ENCODE peak calls at places on chromosomes 1 and 21, in five cellular contexts. One of them, this sample, is unnamed.

GRCh38 chr1:10833630-10834557 is 37.4 kb upstream of the CASZ1 start:
- DNase-seq in AG09319: no peak
- DNase-seq in left cardiac atrium: no peak
- DNase-seq in tibial nerve: no peak
- DNase-seq in M059J: peak
- DNase-seq in this sample: no peak

GRCh38 chr1:12180315-12180714 is 13.5 kb downstream of the TNFRSF1B start:
- DNase-seq in AG09319: no peak
- DNase-seq in left cardiac atrium: peak
- DNase-seq in tibial nerve: peak
- DNase-seq in M059J: no peak
- DNase-seq in this sample: no peak

GRCh38 chr1:211577826-211578639 is 928 bp downstream of the SLC30A1 start:
- DNase-seq in AG09319: no peak
- DNase-seq in left cardiac atrium: peak
- DNase-seq in tibial nerve: peak
- DNase-seq in M059J: peak
- DNase-seq in this sample: peak

GRCh38 chr1:244090645-244091044 is 39.6 kb downstream of the ZBTB18 start:
- DNase-seq in AG09319: no peak
- DNase-seq in left cardiac atrium: no peak
- DNase-seq in tibial nerve: no peak
- DNase-seq in M059J: no peak
- DNase-seq in this sample: no peak

GRCh38 chr1:76075188-76075489 is 593 bp downstream of the ST6GALNAC3 start:
- DNase-seq in AG09319: no peak
- DNase-seq in left cardiac atrium: no peak
- DNase-seq in tibial nerve: no peak
- DNase-seq in M059J: no peak
- DNase-seq in this sample: no peak

GRCh38 chr1:30615076-30615795 is 108.1 kb downstream of the MATN1 start:
- DNase-seq in AG09319: no peak
- DNase-seq in left cardiac atrium: no peak
- DNase-seq in tibial nerve: no peak
- DNase-seq in M059J: no peak
- DNase-seq in this sample: no peak

GRCh38 chr21:35257413-35257812 is 208.3 kb upstream of the RUNX1 start:
- DNase-seq in AG09319: peak
- DNase-seq in left cardiac atrium: peak
- DNase-seq in tibial nerve: peak
- DNase-seq in M059J: peak
- DNase-seq in this sample: no peak

GRCh38 chr1:54118704-54119103 is 34.1 kb downstream of the CDCP2 start:
- DNase-seq in AG09319: no peak
- DNase-seq in left cardiac atrium: no peak
- DNase-seq in tibial nerve: no peak
- DNase-seq in M059J: peak
- DNase-seq in this sample: no peak

GRCh38 chr1:165350861-165351260 is 5.7 kb downstream of the LMX1A start:
- DNase-seq in AG09319: no peak
- DNase-seq in left cardiac atrium: no peak
- DNase-seq in tibial nerve: no peak
- DNase-seq in M059J: no peak
- DNase-seq in this sample: no peak

GRCh38 chr1:235910357-235911299 is 43.9 kb upstream of the LYST start:
- DNase-seq in AG09319: no peak
- DNase-seq in left cardiac atrium: peak
- DNase-seq in tibial nerve: no peak
- DNase-seq in M059J: peak
- DNase-seq in this sample: no peak

GRCh38 chr1:246169019-246169418 is 338.1 kb downstream of the SMYD3 start:
- DNase-seq in AG09319: no peak
- DNase-seq in left cardiac atrium: no peak
- DNase-seq in tibial nerve: no peak
- DNase-seq in M059J: no peak
- DNase-seq in this sample: no peak

GRCh38 chr1:30968220-30968971 is 59.8 kb upstream of the SDC3 start:
- DNase-seq in AG09319: no peak
- DNase-seq in left cardiac atrium: no peak
- DNase-seq in tibial nerve: no peak
- DNase-seq in M059J: peak
- DNase-seq in this sample: no peak

GRCh38 chr1:54254055-54254454 is 54.1 kb downstream of the MRPL37 start:
- DNase-seq in AG09319: no peak
- DNase-seq in left cardiac atrium: no peak
- DNase-seq in tibial nerve: no peak
- DNase-seq in M059J: peak
- DNase-seq in this sample: no peak

GRCh38 chr1:222064388-222065201 is 322.7 kb upstream of the DUSP10 start:
- DNase-seq in AG09319: peak
- DNase-seq in left cardiac atrium: no peak
- DNase-seq in tibial nerve: no peak
- DNase-seq in M059J: peak
- DNase-seq in this sample: no peak

GRCh38 chr1:207050428-207050767 is 610 bp downstream of the YOD1 start:
- DNase-seq in AG09319: no peak
- DNase-seq in left cardiac atrium: no peak
- DNase-seq in tibial nerve: no peak
- DNase-seq in M059J: no peak
- DNase-seq in this sample: no peak

This sample was measured in Peyer's patch.